ENCODE peak calls at places on chromosomes 5 and 9, in ten cellular contexts. L is myocyte; C is HEK293T; E is NCI-H510A treated with DMSO at 0.1 percent for 48 hours; D is activated CD4-positive, alpha-beta T cell treated with anti-CD3 and anti-CD28 coated beads, Interleukin-2, amount 10 ng/mL, durations not matched to agents 7 days and 5 days; W is epithelial cell of esophagus; Q is IMR-90; V is A549; P is stimulated activated CD4-positive, alpha-beta T cell treated with anti-CD3 and anti-CD28 coated beads, Interleukin-12 subunit alpha, Interleukin-12 subunit beta, amount 100 ng/mL, for 4 hours; Z is iris pigment epithelial cell. O is an unnamed sample.

GRCh38 chr5:109877670-109878045 is 187.9 kb downstream of the MAN2A1 start:
- DNase-seq in P (no peak), W (peak), E (no peak), C (no peak), D (no peak), Z (no peak), V (no peak), L (no peak), Q (peak), O (no peak)

GRCh38 chr9:14079440-14079839 is 234.5 kb downstream of the NFIB start:
- DNase-seq in C (no peak), P (no peak), D (no peak), E (no peak), L (no peak), Q (no peak), V (no peak), W (no peak), Z (no peak), O (no peak)

GRCh38 chr5:56480305-56481146 is 247.4 kb upstream of the ANKRD55 start:
- DNase-seq in P (no peak), D (peak), L (peak), C (peak), V (no peak), W (peak), Q (peak), Z (peak), E (no peak), O (peak)

GRCh38 chr5:78345485-78345884 is 14.9 kb upstream of the SCAMP1 start:
- DNase-seq in W (peak), C (no peak), P (no peak), E (no peak), Z (peak), L (peak), Q (peak), D (no peak), V (no peak), O (peak)

GRCh38 chr9:129176786-129177442 is 1.1 kb downstream of the IER5L start:
- DNase-seq in Q (peak), Z (peak), W (peak), P (peak), E (no peak), D (no peak), L (peak), V (no peak), C (no peak), O (no peak)

GRCh38 chr5:164296603-164297080 is 791.2 kb downstream of the MAT2B start:
- DNase-seq in V (no peak), L (peak), Q (peak), D (no peak), P (no peak), E (no peak), C (peak), W (no peak), Z (peak), O (no peak)

GRCh38 chr5:1371602-1372342 is 26.9 kb upstream of the CLPTM1L start:
- DNase-seq in V (no peak), W (no peak), Q (no peak), L (no peak), E (no peak), P (no peak), Z (no peak), D (no peak), C (no peak), O (no peak)

GRCh38 chr5:143599474-143599873 is 196.0 kb upstream of the NR3C1 start:
- DNase-seq in C (no peak), Q (no peak), P (no peak), D (no peak), L (no peak), V (no peak), E (no peak), W (no peak), Z (no peak), O (no peak)

GRCh38 chr5:160799160-160799559 is 52.9 kb downstream of the ATP10B start:
- DNase-seq in Q (no peak), P (no peak), W (no peak), L (peak), E (peak), C (no peak), V (no peak), D (no peak), Z (no peak), O (no peak)

GRCh38 chr5:83498585-83498984 is 27.0 kb downstream of the VCAN start:
- DNase-seq in C (no peak), P (no peak), Q (no peak), L (no peak), Z (no peak), D (no peak), V (no peak), E (no peak), W (no peak), O (no peak)

GRCh38 chr9:87149794-87150193 is 202.5 kb upstream of the GAS1 start:
- DNase-seq in E (no peak), Q (peak), Z (peak), C (no peak), W (no peak), V (no peak), P (no peak), L (no peak), D (no peak), O (no peak)

GRCh38 chr9:136645903-136646754 is 16.6 kb upstream of the EGFL7 start:
- DNase-seq in C (no peak), P (no peak), W (no peak), Q (no peak), D (no peak), E (no peak), V (no peak), L (no peak), Z (no peak), O (no peak)

GRCh38 chr5:172765766-172766286 is 5.2 kb downstream of the DUSP1 start:
- DNase-seq in V (no peak), Z (peak), W (peak), L (peak), D (no peak), C (no peak), E (no peak), P (no peak), Q (peak), O (peak)

GRCh38 chr9:1071730-1072129 is 21.6 kb downstream of the DMRT2 start:
- DNase-seq in V (no peak), E (peak), D (no peak), P (no peak), Q (no peak), L (no peak), Z (no peak), C (no peak), W (peak), O (no peak)

GRCh38 chr9:6955251-6955921 is 197.6 kb downstream of the KDM4C start:
- DNase-seq in C (no peak), L (peak), E (peak), P (no peak), Z (peak), V (no peak), D (no peak), Q (peak), W (no peak), O (peak)

GRCh38 chr5:100306000-100306399 is 229.2 kb upstream of the FAM174A start:
- DNase-seq in Q (no peak), E (no peak), Z (no peak), P (no peak), C (no peak), W (peak), D (no peak), V (no peak), L (no peak), O (no peak)

GRCh38 chr9:88949961-88950340 is 41.3 kb upstream of the S1PR3 start:
- DNase-seq in Z (peak), C (no peak), W (peak), E (no peak), V (no peak), Q (peak), D (no peak), L (no peak), P (no peak), O (no peak)

GRCh38 chr5:8577792-8578191 is 708.8 kb downstream of the MTRR start:
- DNase-seq in Q (peak), V (no peak), P (no peak), C (no peak), D (no peak), Z (peak), L (no peak), W (no peak), E (no peak), O (no peak)

GRCh38 chr5:79875230-79875629 is 115.8 kb downstream of the MTX3 start:
- DNase-seq in D (no peak), P (no peak), W (no peak), V (no peak), Z (no peak), L (no peak), C (no peak), Q (no peak), E (no peak), O (no peak)

GRCh38 chr9:8895498-8896224 is 1096.1 kb upstream of the DMAC1 start:
- DNase-seq in C (peak), E (peak), Z (peak), W (peak), D (no peak), V (peak), L (no peak), Q (peak), P (no peak), O (no peak)

GRCh38 chr9:124297553-124297905 is 39.8 kb downstream of the NEK6 start:
- DNase-seq in C (no peak), Z (peak), W (peak), D (no peak), P (no peak), E (no peak), V (peak), Q (peak), L (peak), O (peak)

GRCh38 chr5:115600771-115601170 is 1.5 kb downstream of the TICAM2 start:
- DNase-seq in Z (peak), P (no peak), E (no peak), L (no peak), V (no peak), D (no peak), W (peak), Q (peak), C (no peak), O (no peak)

GRCh38 chr5:53430618-53431252 is 49.7 kb upstream of the FST start:
- DNase-seq in L (peak), Q (peak), E (no peak), D (no peak), C (peak), P (no peak), W (peak), V (no peak), Z (peak), O (no peak)

GRCh38 chr9:109117856-109118801 is 1.6 kb downstream of the TMEM245 start:
- DNase-seq in D (peak), L (no peak), P (peak), W (peak), V (peak), Q (peak), Z (peak), E (no peak), C (no peak), O (peak)

GRCh38 chr9:131661954-131662621 is 77.8 kb downstream of the RAPGEF1 start:
- DNase-seq in P (peak), D (peak), C (no peak), W (no peak), L (no peak), E (no peak), Q (no peak), V (no peak), Z (no peak), O (no peak)

GRCh38 chr5:81183811-81184748 is 49.0 kb upstream of the CKMT2 start:
- DNase-seq in P (no peak), W (no peak), L (peak), D (no peak), C (peak), Q (no peak), Z (peak), V (no peak), E (no peak), O (no peak)

O was measured in skeletal muscle cell.